ENCODE peak calls at places on chromosomes 4 and X, in seven cellular contexts. K is fibroblast of the aortic adventitia, P is brain microvascular endothelial cell, N is AG10803, F is GM10248, O is cardiac muscle cell, Y is tibial artery. W is an unnamed sample.

GRCh38 chr4:40121515-40121914 is 64.9 kb downstream of the N4BP2 start:
- DNase-seq in O (no peak), Y (no peak), F (no peak), P (peak), K (peak), N (peak), W (no peak)

GRCh38 chrX:119539872-119540271 is 25.3 kb downstream of the STEEP1 start:
- DNase-seq in Y (no peak), P (no peak), K (no peak), F (no peak), O (no peak), N (no peak), W (no peak)

GRCh38 chr4:77931452-77932135 is 69.0 kb downstream of the MRPL1 start:
- DNase-seq in Y (no peak), N (peak), P (peak), O (peak), K (peak), F (no peak), W (no peak)

GRCh38 chr4:118798658-118799057 is 37.3 kb downstream of the SEC24D start:
- DNase-seq in N (no peak), O (no peak), K (no peak), F (no peak), P (no peak), Y (no peak), W (no peak)

GRCh38 chr4:160848901-160849735 is 1314.7 kb downstream of the FSTL5 start:
- DNase-seq in Y (no peak), O (peak), K (no peak), P (peak), N (peak), F (no peak), W (no peak)

GRCh38 chrX:104659037-104659744 is 93.2 kb downstream of the IL1RAPL2 start:
- DNase-seq in N (no peak), F (no peak), P (no peak), Y (no peak), K (no peak), O (peak), W (no peak)

GRCh38 chr4:107050525-107051135 is 14.5 kb upstream of the DKK2 start:
- DNase-seq in K (peak), F (no peak), Y (no peak), O (peak), N (peak), P (no peak), W (no peak)

GRCh38 chr4:38160487-38161207 is 200.4 kb downstream of the PTTG2 start:
- DNase-seq in F (peak), P (peak), N (peak), Y (peak), O (no peak), K (peak), W (peak)

GRCh38 chrX:136147966-136148365 is 633 bp downstream of the FHL1 start:
- DNase-seq in O (no peak), N (no peak), K (no peak), P (no peak), F (no peak), Y (no peak), W (no peak)

GRCh38 chr4:99234331-99235010 is 15.4 kb upstream of the ADH6 start:
- DNase-seq in P (no peak), N (peak), K (peak), O (no peak), F (no peak), Y (no peak), W (no peak)

GRCh38 chr4:189128341-189128740 is 812.3 kb upstream of the FRG1 start:
- DNase-seq in K (no peak), N (no peak), Y (no peak), F (no peak), P (no peak), O (no peak), W (no peak)

GRCh38 chrX:18855919-18856644 is 127.8 kb downstream of the PHKA2 start:
- DNase-seq in O (no peak), K (no peak), N (peak), P (peak), Y (no peak), F (peak), W (no peak)

GRCh38 chr4:53640576-53641459 is 49.5 kb upstream of the LNX1 start:
- DNase-seq in Y (no peak), N (no peak), K (no peak), F (peak), P (no peak), O (peak), W (no peak)

GRCh38 chr4:156374069-156374468 is 420.4 kb upstream of the CTSO start:
- DNase-seq in O (no peak), Y (no peak), F (no peak), P (no peak), K (no peak), N (no peak), W (no peak)

GRCh38 chr4:162126754-162127153 is 37.0 kb downstream of the FSTL5 start:
- DNase-seq in P (no peak), K (no peak), F (no peak), N (no peak), O (no peak), Y (no peak), W (no peak)

GRCh38 chrX:72569786-72570185 is 2.9 kb downstream of the HDAC8 start:
- DNase-seq in P (peak), K (peak), N (peak), F (no peak), O (no peak), Y (no peak), W (no peak)

GRCh38 chr4:20615492-20616136 is 84.6 kb upstream of the PACRGL start:
- DNase-seq in F (no peak), P (no peak), N (peak), Y (no peak), K (peak), O (no peak), W (no peak)

GRCh38 chr4:37687175-37687525 is 974 bp upstream of the RELL1 start:
- DNase-seq in P (no peak), N (no peak), K (no peak), Y (no peak), O (no peak), F (no peak), W (no peak)

GRCh38 chr4:185071412-185071811 is 53.1 kb downstream of the HELT start:
- DNase-seq in P (no peak), N (no peak), Y (no peak), K (no peak), O (no peak), F (no peak), W (no peak)

GRCh38 chr4:35986537-35986936 is 257.8 kb downstream of the ARAP2 start:
- DNase-seq in Y (no peak), F (no peak), N (no peak), P (no peak), O (no peak), K (no peak), W (no peak)

GRCh38 chrX:154370300-154370881 is 4.0 kb downstream of the FLNA start:
- DNase-seq in F (no peak), P (no peak), N (no peak), K (peak), Y (no peak), O (no peak), W (no peak)

GRCh38 chrX:132022115-132022862 is 813 bp upstream of the STK26 start:
- DNase-seq in Y (no peak), K (no peak), F (no peak), N (no peak), P (no peak), O (peak), W (peak)

GRCh38 chrX:149831473-149831872 is 49.5 kb upstream of the MAGEA8 start:
- DNase-seq in Y (no peak), P (no peak), N (no peak), F (no peak), O (no peak), K (no peak), W (no peak)

GRCh38 chr4:128068927-128069326 is 7.8 kb downstream of the LARP1B start:
- DNase-seq in K (peak), N (peak), O (no peak), Y (no peak), F (no peak), P (peak), W (no peak)

GRCh38 chr4:180164799-180165198 is 2078.4 kb upstream of the TENM3 start:
- DNase-seq in K (no peak), O (no peak), F (no peak), Y (no peak), P (no peak), N (no peak), W (no peak)

GRCh38 chr4:86730310-86730709 is 118.9 kb downstream of the SLC10A6 start:
- DNase-seq in Y (no peak), K (no peak), N (no peak), O (no peak), P (peak), F (no peak), W (no peak)

DNA sequence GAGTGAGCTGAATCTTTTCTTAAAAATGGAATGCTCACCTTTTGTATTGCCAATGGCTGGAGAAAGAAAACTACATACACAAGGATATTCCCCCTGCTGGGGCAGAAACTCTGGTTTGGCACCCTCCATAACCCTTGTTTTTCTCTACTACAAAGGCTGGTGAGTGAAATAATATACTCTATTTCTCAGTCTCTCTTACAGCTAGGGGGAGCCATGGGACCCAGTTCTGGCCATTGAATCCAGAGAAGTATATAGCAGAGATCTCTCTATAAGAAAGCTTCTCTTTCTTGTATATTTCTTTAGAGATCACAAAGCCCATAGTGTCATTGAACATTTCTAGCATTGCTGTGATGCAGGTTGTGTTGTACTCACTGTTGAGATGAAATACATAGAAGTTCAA is 49.8 kb downstream of the SMPX start:
- DNase-seq in O (peak), K (peak), Y (no peak), N (no peak), F (no peak), P (no peak), W (no peak)
- TF ChIP-seq CTCF in O (peak), K (peak), Y (no peak), N (peak), F (no peak), P (peak), W (no peak)

GRCh38 chrX:110108381-110108796 is 105.5 kb downstream of the TMEM164 start:
- DNase-seq in F (no peak), K (peak), N (peak), P (peak), Y (peak), O (no peak), W (no peak)

GRCh38 chrX:110104078-110104477 is 101.2 kb downstream of the TMEM164 start:
- DNase-seq in O (no peak), N (no peak), F (no peak), P (no peak), K (no peak), Y (no peak), W (no peak)

GRCh38 chrX:110097920-110098319 is 95.0 kb downstream of the TMEM164 start:
- DNase-seq in O (no peak), N (no peak), F (no peak), K (no peak), P (no peak), Y (no peak), W (no peak)

GRCh38 chrX:110103344-110103743 is 100.4 kb downstream of the TMEM164 start:
- DNase-seq in Y (no peak), K (no peak), F (no peak), O (no peak), P (no peak), N (no peak), W (no peak)
- TF ChIP-seq CTCF in Y (no peak), K (no peak), F (no peak), O (no peak), P (no peak), N (no peak), W (no peak)

GRCh38 chr4:177185579-177185978 is 124.1 kb upstream of the NEIL3 start:
- DNase-seq in K (no peak), P (no peak), Y (no peak), N (no peak), F (no peak), O (no peak), W (no peak)

GRCh38 chr4:177185151-177185550 is 124.5 kb upstream of the NEIL3 start:
- DNase-seq in P (no peak), Y (no peak), O (no peak), F (no peak), N (peak), K (peak), W (no peak)

GRCh38 chr4:177191586-177191985 is 118.1 kb upstream of the NEIL3 start:
- DNase-seq in P (no peak), F (no peak), O (no peak), Y (no peak), N (no peak), K (no peak), W (no peak)

GRCh38 chr4:177190995-177191568 is 118.6 kb upstream of the NEIL3 start:
- DNase-seq in O (no peak), P (peak), F (no peak), N (peak), Y (no peak), K (no peak), W (no peak)

GRCh38 chr4:177187371-177187770 is 122.3 kb upstream of the NEIL3 start:
- DNase-seq in P (no peak), Y (no peak), O (no peak), K (peak), F (no peak), N (no peak), W (no peak)
- TF ChIP-seq CTCF in P (no peak), Y (no peak), O (no peak), K (no peak), F (no peak), N (no peak), W (no peak)

GRCh38 chr4:3767569-3768288 is 1.5 kb downstream of the ADRA2C start:
- DNase-seq in Y (no peak), N (no peak), P (no peak), K (peak), F (no peak), O (peak), W (peak)

GRCh38 chr4:3770323-3771166 is 4.4 kb downstream of the ADRA2C start:
- DNase-seq in F (no peak), O (no peak), K (no peak), Y (no peak), N (no peak), P (no peak), W (no peak)

GRCh38 chr4:3768842-3769641 is 2.9 kb downstream of the ADRA2C start:
- DNase-seq in O (no peak), P (no peak), K (no peak), N (no peak), Y (no peak), F (no peak), W (no peak)

GRCh38 chr4:3771167-3771809 is 5.1 kb downstream of the ADRA2C start:
- DNase-seq in P (no peak), F (no peak), N (no peak), Y (no peak), K (no peak), O (no peak), W (no peak)

GRCh38 chr4:3769642-3770184 is 3.5 kb downstream of the ADRA2C start:
- DNase-seq in F (no peak), O (no peak), K (no peak), N (no peak), Y (no peak), P (no peak), W (no peak)
- TF ChIP-seq CTCF in F (no peak), O (no peak), K (no peak), N (no peak), Y (no peak), P (no peak), W (no peak)

DNA sequence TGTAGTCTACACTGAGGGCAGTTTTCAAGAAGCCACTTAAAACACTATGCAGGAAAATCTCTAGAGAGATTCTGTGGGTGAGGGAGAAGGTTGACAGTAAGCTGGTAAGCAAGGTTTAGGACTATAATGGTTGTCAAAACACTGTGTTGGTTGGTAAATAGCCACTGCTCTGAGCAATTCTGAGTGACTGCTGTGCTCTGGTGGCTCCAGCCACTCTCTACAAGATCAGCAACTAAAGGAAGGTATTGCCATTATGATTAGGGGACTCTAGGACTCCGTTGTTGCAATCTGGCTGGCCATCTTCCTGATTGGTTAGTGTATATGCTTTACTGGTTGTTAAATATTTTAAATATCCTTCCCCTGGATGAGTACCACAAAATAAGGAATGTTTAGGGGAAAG is 5.5 kb upstream of the FAM47E start:
- DNase-seq in P (no peak), N (no peak), K (no peak), Y (no peak), F (no peak), O (no peak), W (no peak)
- TF ChIP-seq CTCF in P (no peak), N (no peak), K (no peak), Y (no peak), F (no peak), O (no peak), W (no peak)

DNA sequence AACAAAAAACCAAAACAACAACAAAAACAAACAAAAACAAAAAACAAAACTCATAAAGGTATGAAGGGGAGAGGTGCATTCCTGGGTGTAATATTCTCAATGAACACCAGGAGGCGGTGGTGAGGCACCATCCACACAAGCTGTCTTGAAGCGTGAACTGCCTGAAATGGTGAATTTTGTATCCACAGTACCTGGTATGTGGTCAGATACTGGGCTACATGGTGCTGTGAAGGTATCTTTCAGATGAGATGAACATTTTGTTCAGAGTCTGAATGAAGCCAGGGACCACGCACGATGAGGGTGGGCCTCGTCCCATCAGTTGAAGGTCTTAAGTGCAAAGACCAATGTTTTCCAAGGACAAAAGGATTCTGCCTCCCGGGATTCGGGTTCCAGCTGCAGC is 58.5 kb downstream of the ASMT start:
- DNase-seq in N (peak), K (peak), F (no peak), Y (no peak), O (peak), P (no peak), W (peak)
- TF ChIP-seq CTCF in N (peak), K (peak), F (peak), Y (no peak), O (peak), P (peak), W (peak)

GRCh38 chr4:56823933-56824600 is 2.6 kb upstream of the SPINK2 start:
- DNase-seq in N (no peak), F (no peak), Y (no peak), O (no peak), K (no peak), P (no peak), W (no peak)

GRCh38 chr4:56817840-56818491 is 3.5 kb downstream of the SPINK2 start:
- DNase-seq in N (no peak), P (no peak), Y (no peak), F (peak), K (no peak), O (no peak), W (no peak)

GRCh38 chr4:56818797-56819196 is 2.7 kb downstream of the SPINK2 start:
- DNase-seq in K (no peak), F (no peak), P (no peak), Y (no peak), O (no peak), N (no peak), W (no peak)

DNA sequence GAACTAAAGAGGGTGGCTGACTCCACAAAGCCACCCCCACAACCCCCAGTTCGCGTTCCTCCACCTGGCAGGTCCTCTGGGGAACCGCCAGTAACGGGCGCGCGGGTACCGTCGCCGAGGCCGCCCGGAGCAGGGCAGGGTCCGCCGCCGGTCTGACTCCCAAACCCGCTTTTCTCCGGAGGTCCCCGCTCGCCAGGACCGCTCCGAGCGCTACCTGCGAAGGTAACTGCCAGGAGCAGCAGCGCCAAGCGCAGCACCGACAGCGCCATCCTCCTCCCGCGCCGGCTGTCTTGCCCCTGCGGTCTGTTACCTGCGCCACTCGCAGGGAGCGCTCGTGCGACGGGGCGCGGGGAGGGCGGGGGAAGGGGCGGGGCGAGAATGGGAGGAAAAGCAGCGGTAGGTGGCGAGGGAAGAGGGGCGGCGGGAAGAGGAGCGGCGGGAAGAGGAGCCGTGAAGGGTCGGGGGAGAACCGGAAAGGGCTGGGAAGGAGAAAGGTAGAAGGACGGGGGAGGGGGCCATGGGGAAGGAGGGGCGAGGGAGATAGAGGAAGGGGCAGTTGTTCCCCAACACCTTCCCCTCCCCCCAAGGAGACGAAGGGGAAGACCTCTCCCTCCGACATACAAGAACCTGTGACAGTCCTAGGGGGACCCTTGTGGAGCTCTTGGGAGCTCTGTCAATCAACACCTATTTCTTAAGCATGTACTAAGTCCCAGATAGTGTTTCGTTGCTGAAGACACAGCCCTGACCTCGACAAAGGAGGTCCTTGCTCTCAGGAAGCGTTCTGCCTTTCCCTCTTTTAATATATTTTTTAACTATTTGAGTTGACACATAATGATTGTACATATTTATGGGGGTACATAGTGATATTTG is at the start of gene SPINK2:
- DNase-seq in K (no peak), O (peak), Y (no peak), P (no peak), N (no peak), F (peak), W (peak)
- TF ChIP-seq CTCF in K (no peak), O (no peak), Y (no peak), P (no peak), N (no peak), F (no peak), W (peak)

DNA sequence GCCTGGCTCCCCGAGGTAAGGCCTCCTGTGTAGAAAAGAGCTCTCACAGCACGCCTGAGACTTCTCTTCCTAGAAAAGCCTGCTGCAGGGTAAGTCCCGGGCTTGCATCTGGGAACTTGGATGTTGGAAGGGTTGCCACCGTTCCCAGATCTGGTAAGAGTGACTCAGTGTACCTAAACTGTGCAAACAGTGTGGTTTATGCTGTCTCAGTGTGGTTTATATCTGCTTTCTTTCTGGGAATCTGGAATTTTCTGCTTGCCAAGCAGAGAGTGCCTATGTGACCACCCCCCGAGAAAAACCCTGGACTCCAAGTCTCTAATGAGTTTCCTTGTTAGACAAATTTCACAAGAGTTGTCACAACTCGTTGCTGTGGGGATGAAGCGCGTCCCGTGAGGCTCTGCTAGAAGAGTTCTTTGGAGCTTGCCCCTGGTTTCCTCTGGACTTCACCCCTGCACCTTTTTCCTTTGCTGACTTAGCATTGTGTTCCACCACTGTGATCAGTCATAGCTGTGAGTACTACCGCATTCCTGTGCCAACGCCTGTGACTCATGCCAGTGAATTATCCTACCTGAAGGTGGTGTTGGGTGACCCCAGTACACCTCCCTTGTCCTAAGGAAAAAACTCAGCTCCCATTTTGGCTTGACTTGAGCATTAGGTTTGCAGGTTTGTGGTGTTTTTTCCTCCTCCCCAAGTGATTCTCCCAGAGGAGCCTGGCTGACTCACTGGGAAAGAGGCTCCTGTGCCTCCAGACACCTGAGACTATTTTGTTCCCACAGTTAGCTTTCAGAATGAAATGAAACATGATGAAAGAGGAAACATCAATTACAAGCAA is 14.5 kb downstream of the SLC2A9 start:
- DNase-seq in P (no peak), K (peak), O (no peak), Y (peak), N (peak), F (no peak), W (peak)
- TF ChIP-seq CTCF in P (no peak), K (no peak), O (no peak), Y (no peak), N (no peak), F (no peak), W (no peak)

W was measured in transverse colon.